ENCODE peak calls at places on chromosomes 13 and 19, in four cellular contexts. J is HL-60, E is esophagus muscularis mucosa, M is tibial nerve. Q is an unnamed sample. For H3K27me3, the result is how much of the 10 kb centered on the place peaks cover.

GRCh38 chr19:10390652-10391286 is 10.4 kb upstream of the TYK2 start:
- DNase-seq in E (no peak), J (peak), M (peak), Q (peak)

GRCh38 chr19:2719910-2720776 is 1.0 kb downstream of the DIRAS1 start:
- DNase-seq in M (no peak), E (no peak), J (no peak), Q (no peak)

GRCh38 chr19:50326101-50326664 is 3.0 kb downstream of the KCNC3 start:
- DNase-seq in J (no peak), E (no peak), M (no peak), Q (no peak)

GRCh38 chr13:106651442-106651841 is 83.5 kb upstream of the ARGLU1 start:
- DNase-seq in E (no peak), J (no peak), M (no peak), Q (no peak)

GRCh38 chr13:99811067-99811715 is 160.4 kb downstream of the ZIC5 start:
- DNase-seq in J (no peak), E (no peak), M (no peak), Q (no peak)

GRCh38 chr19:11984986-11985385 is 20.1 kb downstream of the ZNF763 start:
- DNase-seq in M (no peak), E (no peak), J (no peak), Q (no peak)

GRCh38 chr19:12833747-12834417 is 497 bp downstream of the RTBDN start:
- DNase-seq in J (no peak), E (no peak), M (no peak), Q (no peak)

GRCh38 chr19:18719541-18719940 is 36.1 kb downstream of the CRTC1 start:
- DNase-seq in M (no peak), J (no peak), E (no peak), Q (no peak)

GRCh38 chr13:33128134-33128533 is 111.9 kb downstream of the KL start:
- DNase-seq in E (no peak), J (no peak), M (no peak), Q (no peak)

GRCh38 chr13:51786425-51787010 is 17.4 kb downstream of the DHRS12 start:
- DNase-seq in E (no peak), M (no peak), J (no peak), Q (no peak)

GRCh38 chr13:111943229-111943795 is 123.6 kb upstream of the SOX1 start:
- DNase-seq in M (no peak), E (no peak), J (no peak), Q (peak)

GRCh38 chr19:2695288-2695866 is 7.1 kb downstream of the GNG7 start:
- DNase-seq in E (no peak), M (no peak), J (peak), Q (no peak)

GRCh38 chr13:94708031-94708571 is 4.2 kb downstream of the SOX21 start:
- DNase-seq in M (no peak), E (no peak), J (no peak), Q (no peak)

GRCh38 chr19:34191355-34191962 is 19.2 kb downstream of the LSM14A start:
- DNase-seq in M (no peak), E (no peak), J (no peak), Q (no peak)

GRCh38 chr19:48715681-48716171 is 3.8 kb downstream of the MAMSTR start:
- DNase-seq in J (no peak), M (no peak), E (no peak), Q (peak)

GRCh38 chr19:31459430-31459829 is 110.2 kb upstream of the TSHZ3 start:
- DNase-seq in M (no peak), E (no peak), J (no peak), Q (no peak)

GRCh38 chr13:69959041-69959440 is 148.6 kb upstream of the ATXN8OS start:
- DNase-seq in J (no peak), E (no peak), M (no peak), Q (no peak)

GRCh38 chr19:12872941-12873890 is 8.0 kb downstream of the DNASE2 start:
- DNase-seq in E (no peak), J (peak), M (no peak), Q (peak)

GRCh38 chr19:9986787-9987281 is 23.5 kb downstream of the COL5A3 start:
- DNase-seq in M (peak), E (no peak), J (no peak), Q (peak)

GRCh38 chr13:111944171-111944583 is 122.8 kb upstream of the SOX1 start:
- DNase-seq in M (no peak), E (no peak), J (no peak), Q (peak)

GRCh38 chr19:2546128-2547032 is 70.5 kb downstream of the GADD45B start:
- DNase-seq in M (peak), E (peak), J (peak), Q (peak)

GRCh38 chr19:33261511-33262192 is 36.0 kb upstream of the SLC7A10 start:
- DNase-seq in J (peak), E (no peak), M (no peak), Q (no peak)

GRCh38 chr19:38693380-38694223 is 46.2 kb downstream of the ACTN4 start:
- DNase-seq in E (no peak), M (no peak), J (peak), Q (no peak)

GRCh38 chr19:34347561-34348165 is 17.3 kb upstream of the GPI start:
- DNase-seq in J (no peak), M (no peak), E (no peak), Q (no peak)

GRCh38 chr19:40745402-40745780 is 4.9 kb downstream of the ACTMAP start:
- DNase-seq in M (no peak), J (no peak), E (no peak), Q (no peak)

GRCh38 chr13:34107814-34108213 is 289.9 kb downstream of the RFC3 start:
- DNase-seq in E (no peak), M (no peak), J (no peak), Q (no peak)

GRCh38 chr19:19305696-19306095 is 14.6 kb downstream of the SUGP1 start:
- DNase-seq in E (no peak), M (no peak), J (no peak), Q (no peak)

GRCh38 chr19:42325896-42326771 is 699 bp downstream of the MEGF8 start:
- DNase-seq in E (no peak), M (no peak), J (peak), Q (no peak)
- TF ChIP-seq CTCF in E (no peak), M (no peak), J (no peak), Q (no peak)

GRCh38 chr19:366205-366783 is 21.7 kb upstream of the MIER2 start:
- DNase-seq in E (no peak), M (no peak), J (no peak), Q (no peak)

GRCh38 chr19:364496-365287 is 20.1 kb upstream of the MIER2 start:
- DNase-seq in M (no peak), E (no peak), J (no peak), Q (no peak)

GRCh38 chr19:359653-359925 is 15.0 kb upstream of the MIER2 start:
- DNase-seq in E (no peak), M (no peak), J (no peak), Q (no peak)

GRCh38 chr19:362683-363082 is 18.1 kb upstream of the MIER2 start:
- DNase-seq in J (no peak), M (no peak), E (no peak), Q (no peak)

DNA sequence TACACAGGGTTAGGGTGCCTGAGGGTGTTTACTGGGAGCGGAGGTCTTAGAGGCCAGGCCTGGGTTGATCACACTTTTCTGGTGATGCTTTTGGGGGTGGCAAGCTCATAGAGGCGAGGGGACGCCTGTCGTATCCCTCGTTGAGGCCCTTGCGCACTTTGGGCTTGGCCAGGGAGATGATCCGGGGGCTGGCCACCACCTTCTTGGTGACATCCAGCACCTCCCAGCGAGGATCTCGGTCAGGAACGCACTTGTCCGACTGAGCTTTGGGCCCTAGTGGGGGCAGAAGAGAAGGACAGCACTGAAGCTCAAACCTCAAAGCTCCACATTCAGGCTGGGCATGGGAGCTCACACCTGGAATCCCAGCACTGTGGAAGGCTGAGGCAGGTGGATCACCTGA is 17.6 kb upstream of the MIER2 start:
- DNase-seq in M (no peak), E (no peak), J (no peak), Q (peak)
- H3K27me3 ChIP-seq in M (under half), E (under half), J (under half), Q (under half)

DNA sequence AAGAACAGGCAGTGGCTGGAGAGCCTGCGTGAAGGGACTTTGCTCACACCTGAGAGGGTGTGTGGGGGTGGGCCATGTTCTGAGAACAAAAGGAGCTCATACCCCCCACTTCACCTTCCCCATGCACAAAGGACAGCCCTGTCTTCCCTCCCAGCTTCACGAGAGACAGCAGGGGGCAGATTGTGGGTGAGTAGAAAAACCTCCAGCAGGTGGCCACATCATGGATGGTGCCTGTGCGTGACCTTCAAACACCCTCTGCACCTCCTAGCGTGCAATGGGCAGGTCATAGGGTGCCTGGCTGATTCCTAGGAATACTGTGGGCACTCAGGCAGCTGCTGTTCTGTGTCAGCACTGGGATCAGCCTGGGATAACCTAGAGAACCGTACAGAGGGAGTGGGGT is 36.3 kb upstream of the PSG9 start:
- DNase-seq in J (no peak), E (no peak), M (no peak), Q (no peak)
- TF ChIP-seq CTCF in J (no peak), E (no peak), M (no peak), Q (no peak)

GRCh38 chr19:41919948-41920712 is 8.1 kb downstream of the ERFL start:
- DNase-seq in J (no peak), M (no peak), E (no peak), Q (no peak)

GRCh38 chr19:41922585-41922984 is 5.7 kb downstream of the ERFL start:
- DNase-seq in J (no peak), M (no peak), E (no peak), Q (no peak)

GRCh38 chr19:41920878-41921277 is 7.4 kb downstream of the ERFL start:
- DNase-seq in J (no peak), M (no peak), E (no peak), Q (no peak)

GRCh38 chr19:41922220-41922576 is 6.1 kb downstream of the ERFL start:
- DNase-seq in E (no peak), M (no peak), J (no peak), Q (no peak)

GRCh38 chr19:41921280-41922219 is 6.7 kb downstream of the ERFL start:
- DNase-seq in M (no peak), J (no peak), E (no peak), Q (no peak)
- H3K27me3 ChIP-seq in M (under half), J (under half), E (under half), Q (under half)

GRCh38 chr13:57673197-57673596 is 41.7 kb downstream of the PCDH17 start:
- DNase-seq in M (no peak), E (no peak), J (no peak), Q (no peak)
- TF ChIP-seq CTCF in M (no peak), E (no peak), J (no peak), Q (no peak)